ENCODE peak calls at places on chromosome 22, in six cellular contexts. H, R, J, X, Z and Q are unnamed samples.
A peak's percentile ranks its signal among the peaks of the same experiment; 100 is the strongest.

GRCh38 chr22:31603081-31603525 is 58.9 kb downstream of the PISD start:
- DNase-seq in H (no peak), R (no peak), J (no peak), X (no peak), Z (no peak), Q (no peak)

GRCh38 chr22:38257650-38258246 is 15.1 kb downstream of the TMEM184B start:
- DNase-seq in H (no peak), R (no peak), J (peak; percentile 45), X (no peak), Z (no peak), Q (no peak)

GRCh38 chr22:37248251-37248650 is 4.2 kb upstream of the RAC2 start:
- DNase-seq in H (no peak), R (no peak), J (no peak), X (no peak), Z (peak; percentile 68), Q (peak; percentile 49)

GRCh38 chr22:37459211-37459610 is 27.0 kb downstream of the MFNG start:
- DNase-seq in H (no peak), R (no peak), J (no peak), X (no peak), Z (no peak), Q (no peak)

GRCh38 chr22:34973926-34974325 is 92.0 kb upstream of the ISX start:
- DNase-seq in H (no peak), R (no peak), J (no peak), X (no peak), Z (peak; percentile 53), Q (peak; percentile 56)

GRCh38 chr22:19807161-19807913 is 46.8 kb downstream of the TBX1 start:
- DNase-seq in H (no peak), R (no peak), J (no peak), X (no peak), Z (no peak), Q (no peak)

GRCh38 chr22:45009881-45010531 is at the start of gene PHF21B:
- DNase-seq in H (no peak), R (peak; percentile 85), J (peak; percentile 94), X (peak; percentile 22), Z (peak; percentile 3), Q (peak; percentile 3)

GRCh38 chr22:31120230-31120629 is 2.5 kb upstream of the INPP5J start:
- DNase-seq in H (no peak), R (no peak), J (no peak), X (no peak), Z (no peak), Q (no peak)

GRCh38 chr22:27314276-27314807 is 487.2 kb downstream of the MN1 start:
- DNase-seq in H (no peak), R (no peak), J (no peak), X (no peak), Z (peak; percentile 31), Q (no peak)

GRCh38 chr22:25404923-25405853 is 159.3 kb upstream of the GRK3 start:
- DNase-seq in H (no peak), R (peak; percentile 92), J (peak; percentile 64), X (peak; percentile 73), Z (peak; percentile 64), Q (peak; percentile 61)

GRCh38 chr22:31857247-31857646 is 87.1 kb upstream of the YWHAH start:
- DNase-seq in H (no peak), R (no peak), J (peak; percentile 95), X (no peak), Z (no peak), Q (no peak)

GRCh38 chr22:29787371-29787980 is 20.3 kb downstream of the UQCR10 start:
- DNase-seq in H (no peak), R (no peak), J (no peak), X (no peak), Z (no peak), Q (no peak)

GRCh38 chr22:40766956-40767355 is 52.2 kb downstream of the SLC25A17 start:
- DNase-seq in H (no peak), R (no peak), J (no peak), X (no peak), Z (no peak), Q (peak; percentile 33)

GRCh38 chr22:37032535-37033460 is 13.3 kb downstream of the MPST start:
- DNase-seq in H (no peak), R (no peak), J (peak; percentile 54), X (peak; percentile 37), Z (no peak), Q (no peak)

GRCh38 chr22:22400964-22401363 is 107.6 kb downstream of the ZNF280B start:
- DNase-seq in H (no peak), R (no peak), J (no peak), X (no peak), Z (no peak), Q (no peak)

GRCh38 chr22:35995772-35996171 is 32.9 kb downstream of the RBFOX2 start:
- DNase-seq in H (peak; percentile 98), R (no peak), J (no peak), X (peak; percentile 99), Z (peak; percentile 94), Q (peak; percentile 73)

GRCh38 chr22:44384981-44385610 is 72.3 kb upstream of the SHISAL1 start:
- DNase-seq in H (no peak), R (no peak), J (no peak), X (no peak), Z (no peak), Q (no peak)

GRCh38 chr22:23079240-23079768 is 9.0 kb downstream of the GNAZ start:
- DNase-seq in H (no peak), R (no peak), J (no peak), X (no peak), Z (no peak), Q (no peak)

GRCh38 chr22:26568207-26568706 is 21.7 kb downstream of the TPST2 start:
- DNase-seq in H (no peak), R (no peak), J (peak; percentile 92), X (peak; percentile 12), Z (peak; percentile 42), Q (peak; percentile 81)

GRCh38 chr22:41873391-41873790 is 40.5 kb downstream of the SREBF2 start:
- DNase-seq in H (no peak), R (no peak), J (no peak), X (no peak), Z (no peak), Q (no peak)

GRCh38 chr22:38017272-38017920 is 33.0 kb upstream of the SOX10 start:
- DNase-seq in H (no peak), R (peak; percentile 69), J (no peak), X (peak; percentile 52), Z (peak; percentile 56), Q (no peak)

GRCh38 chr22:46024136-46024840 is 47.3 kb upstream of the WNT7B start:
- DNase-seq in H (no peak), R (no peak), J (no peak), X (no peak), Z (no peak), Q (no peak)

GRCh38 chr22:39309881-39310714 is 9.3 kb downstream of the RPL3 start:
- DNase-seq in H (no peak), R (no peak), J (no peak), X (peak; percentile 58), Z (peak; percentile 53), Q (peak; percentile 28)

GRCh38 chr22:28892175-28892731 is 8.9 kb downstream of the ZNRF3 start:
- DNase-seq in H (no peak), R (no peak), J (peak; percentile 21), X (no peak), Z (no peak), Q (no peak)

GRCh38 chr22:44944891-44945600 is 64.8 kb downstream of the PHF21B start:
- DNase-seq in H (no peak), R (no peak), J (peak; percentile 34), X (no peak), Z (no peak), Q (no peak)

GRCh38 chr22:29143848-29144785 is 61.6 kb upstream of the EMID1 start:
- DNase-seq in H (no peak), R (no peak), J (no peak), X (no peak), Z (no peak), Q (no peak)

GRCh38 chr22:47304854-47305253 is 542.4 kb downstream of the TBC1D22A start:
- DNase-seq in H (no peak), R (no peak), J (no peak), X (no peak), Z (no peak), Q (no peak)

GRCh38 chr22:20131593-20131855 is at the start of gene ZDHHC8:
- DNase-seq in H (no peak), R (peak; percentile 88), J (no peak), X (no peak), Z (peak; percentile 26), Q (no peak)

GRCh38 chr22:30940655-30941362 is 27.8 kb downstream of the MORC2 start:
- DNase-seq in H (no peak), R (no peak), J (no peak), X (no peak), Z (no peak), Q (no peak)

GRCh38 chr22:38110863-38111852 is 674 bp upstream of the BAIAP2L2 start:
- DNase-seq in H (no peak), R (no peak), J (peak; percentile 72), X (no peak), Z (no peak), Q (no peak)

GRCh38 chr22:19902245-19902699 is 39.3 kb upstream of the COMT start:
- DNase-seq in H (no peak), R (no peak), J (no peak), X (no peak), Z (no peak), Q (no peak)